ENCODE peak calls at places on chromosomes 11 and 22, in nine cellular contexts. H is GM23248; J is activated T-cell treated with anti-CD3 and anti-CD28 coated beads for 24 hours; S is hippocampal formation; V is HEK293T; B is NCI-H345; Z is left cardiac atrium; Q is iris pigment epithelial cell; T is stimulated activated CD4-positive, alpha-beta T cell treated with anti-CD3 and anti-CD28 coated beads, Interleukin-1b, Interleukin-23, amount 100 ng/mL, for 1 hour. D is an unnamed sample.
A peak's percentile ranks its signal among the peaks of the same experiment; 100 is the strongest.

GRCh38 chr22:26109686-26110315 is 59.5 kb upstream of the SEZ6L start:
- DNase-seq in H (no peak), B (no peak), Q (no peak), V (no peak), Z (no peak), S (peak; percentile 20), J (no peak), T (no peak), D (no peak)

GRCh38 chr11:85170184-85170583 is 457.0 kb downstream of the DLG2 start:
- DNase-seq in B (no peak), S (no peak), J (no peak), Q (peak; percentile 69), Z (no peak), V (no peak), T (no peak), H (peak; percentile 50), D (no peak)

GRCh38 chr22:42439821-42440674 is 7.8 kb upstream of the NFAM1 start:
- DNase-seq in H (peak; percentile 61), T (no peak), B (no peak), J (no peak), Q (peak; percentile 52), S (no peak), V (no peak), Z (peak; percentile 53), D (no peak)

GRCh38 chr22:50674606-50675552 is 2.3 kb downstream of the SHANK3 start:
- DNase-seq in Z (peak; percentile 26), S (no peak), J (no peak), H (peak; percentile 44), Q (no peak), V (peak; percentile 84), B (peak; percentile 43), T (no peak), D (no peak)

GRCh38 chr11:26950260-26950719 is 43.6 kb upstream of the FIBIN start:
- DNase-seq in T (no peak), B (no peak), H (peak; percentile 81), J (no peak), Z (peak; percentile 25), V (no peak), Q (peak; percentile 98), S (no peak), D (no peak)

GRCh38 chr11:112453601-112454577 is 193.2 kb upstream of the PLET1 start:
- DNase-seq in Z (peak; percentile 30), S (no peak), T (no peak), B (peak; percentile 9), J (peak; percentile 9), Q (peak; percentile 24), V (peak; percentile 65), H (peak; percentile 48), D (peak; percentile 21)

GRCh38 chr11:86814775-86815174 is 14.4 kb downstream of the PRSS23 start:
- DNase-seq in T (no peak), B (no peak), J (no peak), H (peak; percentile 36), Q (peak; percentile 48), S (no peak), V (no peak), Z (no peak), D (no peak)

GRCh38 chr11:88337342-88338222 is at the start of gene CTSC:
- DNase-seq in H (peak; percentile 97), J (peak; percentile 88), Q (peak; percentile 93), T (peak; percentile 73), S (no peak), V (peak; percentile 86), B (peak; percentile 67), Z (peak; percentile 97), D (peak; percentile 68)

GRCh38 chr22:46293591-46294260 is 2.9 kb upstream of the GTSE1 start:
- DNase-seq in Z (peak; percentile 57), H (peak; percentile 83), T (no peak), J (no peak), V (no peak), B (no peak), Q (peak; percentile 24), S (peak; percentile 5), D (no peak)

GRCh38 chr11:110317516-110317932 is 21.1 kb upstream of the RDX start:
- DNase-seq in V (no peak), T (no peak), Q (peak; percentile 44), B (peak; percentile 90), J (no peak), H (peak; percentile 21), Z (no peak), S (peak; percentile 77), D (no peak)

GRCh38 chr11:76135491-76135890 is 70.8 kb downstream of the WNT11 start:
- DNase-seq in T (no peak), H (peak; percentile 13), V (no peak), Z (no peak), Q (no peak), B (no peak), S (no peak), J (no peak), D (no peak)

GRCh38 chr11:2790581-2790925 is 90.8 kb upstream of the KCNQ1OT1 start:
- DNase-seq in J (no peak), B (no peak), Z (peak; percentile 11), Q (no peak), V (no peak), T (no peak), H (no peak), S (no peak), D (no peak)

GRCh38 chr11:30635401-30635989 is 49.3 kb upstream of the MPPED2 start:
- DNase-seq in S (peak; percentile 79), B (no peak), H (no peak), T (no peak), V (peak; percentile 53), Z (peak; percentile 36), Q (no peak), J (no peak), D (no peak)

GRCh38 chr22:49694462-49695260 is 133.0 kb downstream of the BRD1 start:
- DNase-seq in T (no peak), H (no peak), S (no peak), Z (no peak), J (no peak), V (no peak), B (no peak), Q (no peak), D (no peak)

GRCh38 chr11:126307706-126308105 is 3.8 kb downstream of the DCPS start:
- DNase-seq in T (no peak), Q (peak; percentile 59), V (peak; percentile 39), J (no peak), Z (no peak), S (peak; percentile 29), B (peak; percentile 18), H (peak; percentile 68), D (no peak)

GRCh38 chr11:112352907-112353306 is 92.2 kb upstream of the PLET1 start:
- DNase-seq in Z (no peak), J (no peak), H (peak; percentile 12), B (no peak), V (no peak), T (no peak), S (no peak), Q (peak; percentile 37), D (no peak)

GRCh38 chr22:41664951-41665350 is 23.7 kb downstream of the SNU13 start:
- DNase-seq in S (no peak), B (no peak), Z (no peak), T (no peak), J (no peak), V (no peak), H (no peak), Q (no peak), D (no peak)

GRCh38 chr22:38733329-38734202 is 22.2 kb downstream of the SUN2 start:
- DNase-seq in Z (peak; percentile 51), V (peak; percentile 79), Q (peak; percentile 28), T (no peak), J (no peak), B (peak; percentile 45), H (peak; percentile 48), S (peak; percentile 93), D (no peak)

GRCh38 chr22:40178417-40179409 is 988 bp downstream of the TNRC6B start:
- DNase-seq in S (peak; percentile 54), Z (no peak), V (no peak), B (peak; percentile 27), Q (peak; percentile 55), T (no peak), H (peak; percentile 71), J (no peak), D (no peak)

GRCh38 chr11:85947431-85948272 is 92.5 kb downstream of the CCDC83 start:
- DNase-seq in J (peak; percentile 16), T (no peak), B (no peak), V (no peak), Q (peak; percentile 95), H (peak; percentile 95), S (peak; percentile 92), Z (no peak), D (no peak)

GRCh38 chr22:49571326-49571725 is 256.3 kb downstream of the BRD1 start:
- DNase-seq in Q (no peak), B (no peak), J (no peak), V (no peak), S (no peak), Z (no peak), H (no peak), T (no peak), D (no peak)

GRCh38 chr11:70848243-70848750 is 404.1 kb downstream of the SHANK2 start:
- DNase-seq in V (no peak), H (no peak), Q (no peak), Z (no peak), T (no peak), J (no peak), S (no peak), B (no peak), D (no peak)

GRCh38 chr11:66012946-66013761 is 1.3 kb downstream of the CST6 start:
- DNase-seq in B (no peak), T (no peak), V (no peak), S (no peak), Z (no peak), J (no peak), Q (no peak), H (no peak), D (no peak)

GRCh38 chr11:122642472-122642922 is 13.0 kb upstream of the UBASH3B start:
- DNase-seq in H (peak; percentile 92), S (no peak), Z (no peak), V (no peak), B (no peak), J (no peak), T (no peak), Q (peak; percentile 86), D (no peak)

GRCh38 chr22:27879923-27880322 is 39.1 kb downstream of the PITPNB start:
- DNase-seq in Q (peak; percentile 57), V (peak; percentile 70), Z (no peak), B (no peak), J (no peak), H (peak; percentile 76), S (no peak), T (no peak), D (no peak)